ENCODE peak calls at places on chromosome 20, in four cellular contexts. F is cardiac muscle cell, Z is IMR-90, Y is psoas muscle. B is an unnamed sample. For H3K9me3 and H3K4me1, the result is how much of the 10 kb centered on the place peaks cover.

GRCh38 chr20:36585410-36586125 is 12.2 kb downstream of the TGIF2 start:
- DNase-seq in Z (peak), Y (no peak), F (no peak), B (no peak)

GRCh38 chr20:51508780-51509179 is 33.7 kb downstream of the NFATC2 start:
- DNase-seq in F (peak), Y (no peak), Z (no peak), B (no peak)

GRCh38 chr20:9285617-9286016 is 216.7 kb downstream of the PLCB4 start:
- DNase-seq in Y (no peak), F (no peak), Z (no peak), B (no peak)

GRCh38 chr20:54199721-54200176 is 8.1 kb upstream of the PFDN4 start:
- DNase-seq in F (peak), Y (peak), Z (peak), B (peak)

GRCh38 chr20:49825521-49826033 is 12.9 kb downstream of the SLC9A8 start:
- DNase-seq in Y (peak), F (no peak), Z (no peak), B (no peak)

GRCh38 chr20:19114410-19114809 is 98.0 kb upstream of the SLC24A3 start:
- DNase-seq in F (no peak), Z (no peak), Y (no peak), B (no peak)

GRCh38 chr20:53606364-53606985 is 12.8 kb upstream of the ZNF217 start:
- DNase-seq in Z (peak), F (no peak), Y (no peak), B (peak)

GRCh38 chr20:37188787-37189186 is 9.4 kb upstream of the MROH8 start:
- DNase-seq in F (no peak), Z (no peak), Y (no peak), B (no peak)

GRCh38 chr20:36887779-36888133 is 11.8 kb downstream of the TLDC2 start:
- DNase-seq in Z (no peak), Y (no peak), F (no peak), B (no peak)

GRCh38 chr20:22719250-22719649 is 134.9 kb upstream of the FOXA2 start:
- DNase-seq in Z (no peak), F (no peak), Y (no peak), B (no peak)

GRCh38 chr20:61166324-61166723 is 85.7 kb upstream of the CDH4 start:
- DNase-seq in Y (no peak), F (no peak), Z (no peak), B (no peak)

GRCh38 chr20:19083136-19083621 is 129.3 kb upstream of the SLC24A3 start:
- DNase-seq in F (no peak), Y (no peak), Z (no peak), B (peak)

GRCh38 chr20:41632896-41633295 is 14.7 kb upstream of the CHD6 start:
- DNase-seq in Y (no peak), F (no peak), Z (peak), B (no peak)

GRCh38 chr20:44170796-44171410 is 16.1 kb downstream of the JPH2 start:
- DNase-seq in Z (no peak), Y (no peak), F (no peak), B (no peak)

GRCh38 chr20:5884465-5885335 is 65.6 kb downstream of the TRMT6 start:
- DNase-seq in Y (no peak), F (no peak), Z (no peak), B (no peak)

GRCh38 chr20:23520185-23520584 is 29.3 kb downstream of the CST8 start:
- DNase-seq in Z (no peak), F (no peak), Y (no peak), B (no peak)

GRCh38 chr20:49539481-49540231 is 28.3 kb downstream of the PTGIS start:
- DNase-seq in F (no peak), Y (no peak), Z (no peak), B (peak)

GRCh38 chr20:10307359-10307735 is 88.7 kb downstream of the SNAP25 start:
- DNase-seq in Y (no peak), F (no peak), Z (no peak), B (no peak)

GRCh38 chr20:41524980-41525613 is 93.1 kb downstream of the CHD6 start:
- DNase-seq in F (peak), Y (peak), Z (peak), B (peak)

GRCh38 chr20:19212524-19213502 is at the start of gene SLC24A3:
- DNase-seq in Z (no peak), F (peak), Y (peak), B (no peak)

GRCh38 chr20:6994452-6994851 is 227.0 kb downstream of the BMP2 start:
- DNase-seq in Z (no peak), F (no peak), Y (no peak), B (no peak)

GRCh38 chr20:63202811-63203526 is 13.0 kb downstream of the YTHDF1 start:
- DNase-seq in Z (no peak), Y (no peak), F (no peak), B (no peak)

GRCh38 chr20:3218307-3218988 is 9.2 kb downstream of the ITPA start:
- DNase-seq in Y (peak), F (peak), Z (no peak), B (no peak)

GRCh38 chr20:58361549-58361948 is 27.5 kb upstream of the VAPB start:
- DNase-seq in F (no peak), Y (no peak), Z (peak), B (peak)

GRCh38 chr20:6164421-6165341 is 41.9 kb upstream of the FERMT1 start:
- DNase-seq in F (peak), Y (peak), Z (no peak), B (no peak)

GRCh38 chr20:18058661-18059467 is 1.1 kb upstream of the OVOL2 start:
- DNase-seq in Y (no peak), F (peak), Z (no peak), B (no peak)

GRCh38 chr20:38473353-38473795 is 731 bp downstream of the RALGAPB start:
- DNase-seq in Y (no peak), F (peak), Z (no peak), B (no peak)

GRCh38 chr20:43821795-43822194 is 92.9 kb upstream of the TOX2 start:
- DNase-seq in F (no peak), Z (no peak), Y (no peak), B (no peak)

GRCh38 chr20:45909336-45909808 is 2.6 kb downstream of the PLTP start:
- DNase-seq in Y (no peak), F (no peak), Z (no peak), B (no peak)

DNA sequence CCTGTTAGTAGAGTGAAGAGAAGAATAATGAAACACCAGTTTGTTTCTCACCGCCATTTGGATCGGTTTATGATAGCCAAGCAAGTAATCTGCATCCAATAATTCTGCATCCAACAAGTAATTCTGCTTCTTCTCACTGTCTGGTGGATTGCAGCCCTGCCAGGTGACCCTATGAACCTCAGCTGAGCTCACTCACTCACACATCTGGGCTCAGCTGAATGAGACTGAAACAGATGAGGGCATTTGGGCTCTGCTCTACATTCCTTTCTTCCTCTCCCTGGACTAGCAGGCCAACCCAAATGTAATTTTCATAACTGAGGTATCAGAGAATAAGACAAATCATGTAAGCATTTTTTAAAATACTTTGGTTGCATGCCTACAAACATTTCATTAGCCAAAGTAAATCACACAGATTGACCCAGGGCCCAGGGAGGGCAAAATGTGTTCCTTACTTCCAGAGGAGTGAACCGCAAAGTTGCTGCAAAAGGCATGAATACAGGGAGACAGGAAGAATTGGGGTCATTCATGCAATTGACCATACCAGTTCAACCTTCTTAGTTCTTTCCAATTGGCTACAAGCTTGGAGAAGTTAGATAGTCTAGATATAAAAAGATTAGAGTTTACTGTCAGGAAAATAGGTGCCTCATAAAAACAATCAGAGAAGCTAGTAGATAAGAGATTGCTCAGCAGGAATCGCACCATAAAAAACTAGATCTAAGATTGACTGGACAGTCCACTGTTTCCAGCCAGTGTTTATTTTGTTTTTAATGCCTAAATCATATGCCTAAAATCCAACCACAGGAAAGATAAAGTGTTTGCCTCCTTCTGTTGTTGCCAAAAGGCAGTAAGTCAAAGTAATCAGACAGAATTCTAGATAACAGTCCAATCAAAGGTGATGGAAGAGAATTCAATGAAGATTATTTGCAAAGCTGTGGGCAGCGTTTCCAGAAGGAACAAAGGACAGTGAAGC is 43.7 kb downstream of the CBLN4 start:
- DNase-seq in Z (no peak), F (no peak), Y (no peak), B (no peak)
- H3K9me3 ChIP-seq in Z (under half), F (under half), Y (under half), B (under half)

GRCh38 chr20:59720013-59720412 is 115.7 kb downstream of the PHACTR3 start:
- DNase-seq in F (no peak), Y (no peak), Z (no peak), B (peak)
- H3K4me1 ChIP-seq in F (under half), Y (under half), Z (under half), B (under half)

DNA sequence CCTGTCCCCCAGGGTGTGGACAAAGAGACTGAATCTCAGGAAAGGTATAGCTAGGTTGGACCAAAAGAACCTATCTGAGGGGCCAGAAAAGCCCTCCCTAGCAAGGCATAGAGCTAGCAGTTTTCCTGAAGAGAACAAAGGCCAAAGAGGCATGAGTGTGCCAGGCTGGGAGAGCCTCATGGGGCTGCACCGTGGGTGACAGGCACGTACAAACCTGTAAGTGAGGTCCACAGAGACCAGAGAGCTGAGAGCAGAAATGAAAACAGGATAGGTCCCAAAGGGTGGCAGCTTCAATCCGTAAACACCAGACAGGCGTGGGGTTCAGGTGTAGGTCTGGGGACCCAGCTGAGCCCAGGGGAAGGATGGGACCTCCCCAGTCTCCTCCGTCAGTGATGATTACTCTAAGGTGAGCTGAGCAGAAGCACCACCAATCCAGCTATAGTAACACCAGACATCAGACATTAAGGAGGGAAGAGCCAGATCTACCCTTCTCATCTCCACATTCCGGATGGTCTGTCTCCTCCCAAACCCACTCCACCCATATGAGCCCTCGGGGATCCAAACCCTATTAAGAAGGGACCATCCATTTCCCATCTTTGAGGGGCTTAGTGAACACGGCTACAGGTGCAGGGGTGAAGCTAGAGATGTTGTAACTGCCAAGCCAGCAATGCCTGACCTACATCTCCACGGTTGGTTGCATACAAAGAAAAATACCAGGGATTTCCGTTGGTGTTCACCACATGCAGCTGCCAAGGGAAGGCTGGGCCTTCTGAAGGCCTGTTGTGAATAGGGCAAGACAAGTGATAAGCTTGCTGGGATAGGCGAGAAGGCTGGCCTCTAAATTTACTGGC is 38.3 kb downstream of the BCL2L1 start:
- DNase-seq in F (no peak), Y (no peak), Z (no peak), B (no peak)
- TF ChIP-seq CTCF in F (no peak), Y (no peak), Z (no peak), B (no peak)

GRCh38 chr20:59746155-59746554 is 141.8 kb downstream of the PHACTR3 start:
- DNase-seq in Z (no peak), F (no peak), Y (no peak), B (no peak)

GRCh38 chr20:59745716-59746115 is 141.4 kb downstream of the PHACTR3 start:
- DNase-seq in F (no peak), Z (no peak), Y (no peak), B (no peak)

GRCh38 chr20:59745201-59745600 is 140.9 kb downstream of the PHACTR3 start:
- DNase-seq in F (no peak), Y (no peak), Z (no peak), B (no peak)

GRCh38 chr20:59743767-59744485 is 139.6 kb downstream of the PHACTR3 start:
- DNase-seq in Z (no peak), F (no peak), Y (no peak), B (no peak)

DNA sequence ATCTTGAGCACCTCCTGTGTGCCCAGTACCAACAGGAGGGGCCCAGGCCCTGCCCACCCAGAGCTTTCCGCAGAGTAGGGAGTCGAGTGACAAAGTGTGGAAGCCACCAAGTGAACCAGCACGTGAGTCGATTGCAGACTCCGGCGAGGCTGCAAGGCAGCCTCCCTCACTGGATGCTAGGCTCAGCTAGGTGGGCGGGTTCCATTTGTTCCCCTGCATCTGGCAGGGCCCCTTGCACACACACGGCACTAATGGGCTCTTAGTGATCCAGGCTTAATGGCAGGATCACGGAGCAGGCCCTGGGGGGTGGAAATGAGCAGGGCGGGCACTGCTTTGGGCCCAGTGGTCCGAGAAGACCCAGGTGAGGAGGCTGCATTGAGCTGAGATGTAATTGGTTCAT is 140.4 kb downstream of the PHACTR3 start:
- DNase-seq in Y (no peak), Z (no peak), F (no peak), B (no peak)
- H3K9me3 ChIP-seq in Y (under half), Z (under half), F (under half), B (under half)

DNA sequence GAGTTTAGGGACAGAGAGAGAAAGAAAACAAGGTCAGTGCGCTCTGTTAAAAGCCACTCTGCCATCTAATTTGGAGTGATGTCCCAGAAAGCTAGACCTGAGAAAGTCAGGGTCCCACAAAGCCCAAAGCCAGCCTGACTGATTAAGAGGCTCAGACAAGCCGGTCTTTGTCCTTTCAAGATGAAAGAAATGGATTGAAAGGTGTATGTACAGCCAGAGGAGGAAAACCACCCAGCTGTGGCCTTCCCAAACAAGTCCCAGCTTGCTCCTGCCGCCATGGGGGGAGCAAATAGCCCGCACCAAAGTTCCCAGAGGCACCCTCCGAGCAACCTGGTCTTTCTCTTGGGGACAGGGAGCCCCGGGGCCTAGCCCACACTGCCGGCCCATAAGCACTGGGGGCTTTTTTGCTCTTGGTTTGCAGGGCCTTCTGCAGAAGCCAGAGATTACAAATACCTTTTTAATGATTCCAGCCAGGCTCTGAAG is 3.3 kb downstream of the BMP7 start:
- DNase-seq in F (no peak), Y (no peak), Z (no peak), B (no peak)
- H3K4me1 ChIP-seq in F (half or more), Y (under half), Z (under half), B (under half)

DNA sequence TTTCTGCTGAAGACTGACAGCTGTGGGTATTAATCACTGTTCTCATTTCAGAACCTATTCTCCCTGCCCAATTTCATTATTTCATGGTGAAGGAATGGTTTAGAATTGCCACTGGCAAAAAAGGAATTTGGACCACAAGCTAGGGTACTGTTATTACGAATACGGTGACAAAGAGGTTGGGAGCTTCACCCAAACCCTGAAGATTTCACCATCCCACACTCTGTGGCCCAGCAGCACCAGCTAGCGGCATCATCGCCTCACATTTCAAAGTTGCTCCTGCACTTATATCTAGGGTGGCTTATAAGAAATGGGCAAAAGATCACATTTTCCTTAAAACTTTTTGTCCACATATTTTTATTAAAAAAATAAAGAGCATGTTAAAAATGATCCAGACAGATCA is 236.1 kb downstream of the SYNDIG1 start:
- DNase-seq in Y (no peak), Z (no peak), F (no peak), B (no peak)
- TF ChIP-seq CTCF in Y (no peak), Z (no peak), F (no peak), B (no peak)

GRCh38 chr20:31236953-31237352 is 20.5 kb upstream of the DEFB115 start:
- DNase-seq in F (no peak), Y (no peak), Z (no peak), B (no peak)
- H3K9me3 ChIP-seq in F (under half), Y (half or more), Z (under half), B (half or more)

GRCh38 chr20:46951405-46951804 is 56.8 kb downstream of the EYA2 start:
- DNase-seq in F (no peak), Y (no peak), Z (peak), B (no peak)

GRCh38 chr20:46955601-46956556 is 61.2 kb downstream of the EYA2 start:
- DNase-seq in Z (peak), Y (no peak), F (no peak), B (no peak)

GRCh38 chr20:46953596-46953995 is 59.0 kb downstream of the EYA2 start:
- DNase-seq in F (no peak), Y (no peak), Z (no peak), B (no peak)

GRCh38 chr20:46951840-46952497 is 57.3 kb downstream of the EYA2 start:
- DNase-seq in F (no peak), Y (no peak), Z (peak), B (no peak)

DNA sequence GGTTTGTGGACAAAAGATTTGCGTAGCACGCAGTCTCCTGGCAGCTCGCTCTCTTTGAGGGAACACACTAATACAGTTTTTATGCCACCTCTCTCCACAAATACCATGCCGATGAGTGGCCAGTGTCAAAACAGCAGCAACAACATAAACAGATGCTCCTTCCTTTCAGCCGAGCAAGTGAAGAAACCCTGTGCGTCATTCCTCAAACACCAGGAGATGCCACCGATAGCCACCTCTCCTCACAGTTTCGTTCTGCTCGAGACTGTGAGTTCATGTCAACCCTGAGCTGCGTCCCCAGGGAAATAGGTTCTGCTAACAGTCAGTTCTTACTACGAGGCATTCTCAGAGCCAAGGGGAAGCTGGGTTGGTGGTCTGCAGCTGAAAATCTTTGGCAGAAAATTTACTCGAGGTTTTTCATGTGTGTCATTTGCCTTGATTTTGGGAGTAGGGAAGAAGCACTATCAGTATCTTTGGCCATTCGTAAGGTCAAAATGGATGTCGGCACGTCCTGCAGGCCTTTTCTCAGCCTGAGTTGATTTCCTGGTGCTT is 59.9 kb downstream of the EYA2 start:
- DNase-seq in Y (no peak), Z (peak), F (no peak), B (no peak)
- H3K4me1 ChIP-seq in Y (under half), Z (under half), F (under half), B (under half)